ENCODE peak calls at places on chromosome 6, in nine cellular contexts. One of them, this sample, is unnamed. For H3K27me3, the result is how much of the 10 kb centered on the place peaks cover.

GRCh38 chr6:48736486-48737206 is 625.6 kb upstream of the PTCHD4 start:
- DNase-seq in right lobe of liver: no peak
- DNase-seq in PC-3: peak
- DNase-seq in effector memory CD4-positive, alpha-beta T cell: no peak
- DNase-seq in ovary: no peak
- DNase-seq in mammary epithelial cell: peak
- DNase-seq in cardiac muscle cell: no peak
- DNase-seq in fibroblast of lung: peak
- DNase-seq in GM23338: no peak
- DNase-seq in this sample: no peak

GRCh38 chr6:143581835-143582480 is 70.4 kb upstream of the FUCA2 start:
- DNase-seq in right lobe of liver: no peak
- DNase-seq in PC-3: peak
- DNase-seq in effector memory CD4-positive, alpha-beta T cell: no peak
- DNase-seq in ovary: no peak
- DNase-seq in mammary epithelial cell: peak
- DNase-seq in cardiac muscle cell: no peak
- DNase-seq in fibroblast of lung: peak
- DNase-seq in GM23338: no peak
- DNase-seq in this sample: no peak

GRCh38 chr6:36848658-36849441 is 9.6 kb upstream of the CPNE5 start:
- DNase-seq in right lobe of liver: no peak
- DNase-seq in PC-3: no peak
- DNase-seq in effector memory CD4-positive, alpha-beta T cell: no peak
- DNase-seq in ovary: peak
- DNase-seq in mammary epithelial cell: peak
- DNase-seq in cardiac muscle cell: peak
- DNase-seq in fibroblast of lung: no peak
- DNase-seq in GM23338: peak
- DNase-seq in this sample: peak

GRCh38 chr6:125262026-125263013 is 39.4 kb downstream of the HDDC2 start:
- DNase-seq in right lobe of liver: no peak
- DNase-seq in PC-3: no peak
- DNase-seq in effector memory CD4-positive, alpha-beta T cell: no peak
- DNase-seq in ovary: no peak
- DNase-seq in mammary epithelial cell: no peak
- DNase-seq in cardiac muscle cell: no peak
- DNase-seq in fibroblast of lung: peak
- DNase-seq in GM23338: no peak
- DNase-seq in this sample: peak

GRCh38 chr6:78377056-78377455 is 490.3 kb upstream of the IRAK1BP1 start:
- DNase-seq in right lobe of liver: no peak
- DNase-seq in PC-3: no peak
- DNase-seq in effector memory CD4-positive, alpha-beta T cell: no peak
- DNase-seq in ovary: no peak
- DNase-seq in mammary epithelial cell: no peak
- DNase-seq in cardiac muscle cell: no peak
- DNase-seq in fibroblast of lung: no peak
- DNase-seq in GM23338: no peak
- DNase-seq in this sample: no peak

GRCh38 chr6:158411998-158412397 is 99.7 kb downstream of the TULP4 start:
- DNase-seq in right lobe of liver: no peak
- DNase-seq in PC-3: peak
- DNase-seq in effector memory CD4-positive, alpha-beta T cell: no peak
- DNase-seq in ovary: no peak
- DNase-seq in mammary epithelial cell: peak
- DNase-seq in cardiac muscle cell: no peak
- DNase-seq in fibroblast of lung: no peak
- DNase-seq in GM23338: no peak
- DNase-seq in this sample: peak

GRCh38 chr6:168138436-168138835 is 59.4 kb upstream of the FRMD1 start:
- DNase-seq in right lobe of liver: no peak
- DNase-seq in PC-3: no peak
- DNase-seq in effector memory CD4-positive, alpha-beta T cell: no peak
- DNase-seq in ovary: no peak
- DNase-seq in mammary epithelial cell: no peak
- DNase-seq in cardiac muscle cell: no peak
- DNase-seq in fibroblast of lung: no peak
- DNase-seq in GM23338: no peak
- DNase-seq in this sample: peak

GRCh38 chr6:81806793-81807565 is 54.5 kb upstream of the TENT5A start:
- DNase-seq in right lobe of liver: no peak
- DNase-seq in PC-3: peak
- DNase-seq in effector memory CD4-positive, alpha-beta T cell: no peak
- DNase-seq in ovary: no peak
- DNase-seq in mammary epithelial cell: peak
- DNase-seq in cardiac muscle cell: no peak
- DNase-seq in fibroblast of lung: no peak
- DNase-seq in GM23338: no peak
- DNase-seq in this sample: no peak

GRCh38 chr6:136873733-136874132 is 48.4 kb upstream of the SLC35D3 start:
- DNase-seq in right lobe of liver: no peak
- DNase-seq in PC-3: no peak
- DNase-seq in effector memory CD4-positive, alpha-beta T cell: no peak
- DNase-seq in ovary: no peak
- DNase-seq in mammary epithelial cell: no peak
- DNase-seq in cardiac muscle cell: no peak
- DNase-seq in fibroblast of lung: no peak
- DNase-seq in GM23338: no peak
- DNase-seq in this sample: no peak

GRCh38 chr6:125811259-125811658 is 20.5 kb downstream of the NCOA7 start:
- DNase-seq in right lobe of liver: no peak
- DNase-seq in PC-3: no peak
- DNase-seq in effector memory CD4-positive, alpha-beta T cell: no peak
- DNase-seq in ovary: no peak
- DNase-seq in mammary epithelial cell: no peak
- DNase-seq in cardiac muscle cell: no peak
- DNase-seq in fibroblast of lung: no peak
- DNase-seq in GM23338: no peak
- DNase-seq in this sample: no peak

GRCh38 chr6:119201486-119201885 is 123.0 kb upstream of the FAM184A start:
- DNase-seq in right lobe of liver: no peak
- DNase-seq in PC-3: no peak
- DNase-seq in effector memory CD4-positive, alpha-beta T cell: no peak
- DNase-seq in ovary: no peak
- DNase-seq in mammary epithelial cell: no peak
- DNase-seq in cardiac muscle cell: no peak
- DNase-seq in fibroblast of lung: no peak
- DNase-seq in GM23338: no peak
- DNase-seq in this sample: no peak

GRCh38 chr6:24064106-24064505 is 61.9 kb upstream of the NRSN1 start:
- DNase-seq in right lobe of liver: no peak
- DNase-seq in PC-3: peak
- DNase-seq in effector memory CD4-positive, alpha-beta T cell: no peak
- DNase-seq in ovary: no peak
- DNase-seq in mammary epithelial cell: no peak
- DNase-seq in cardiac muscle cell: peak
- DNase-seq in fibroblast of lung: peak
- DNase-seq in GM23338: peak
- DNase-seq in this sample: no peak

GRCh38 chr6:37827603-37828265 is 8.2 kb downstream of the ZFAND3 start:
- DNase-seq in right lobe of liver: no peak
- DNase-seq in PC-3: no peak
- DNase-seq in effector memory CD4-positive, alpha-beta T cell: no peak
- DNase-seq in ovary: no peak
- DNase-seq in mammary epithelial cell: no peak
- DNase-seq in cardiac muscle cell: no peak
- DNase-seq in fibroblast of lung: no peak
- DNase-seq in GM23338: no peak
- DNase-seq in this sample: no peak

GRCh38 chr6:15430947-15431405 is 185.1 kb downstream of the JARID2 start:
- DNase-seq in right lobe of liver: no peak
- DNase-seq in PC-3: no peak
- DNase-seq in effector memory CD4-positive, alpha-beta T cell: no peak
- DNase-seq in ovary: no peak
- DNase-seq in mammary epithelial cell: no peak
- DNase-seq in cardiac muscle cell: no peak
- DNase-seq in fibroblast of lung: no peak
- DNase-seq in GM23338: no peak
- DNase-seq in this sample: no peak

GRCh38 chr6:116139917-116140316 is 14.0 kb upstream of the COL10A1 start:
- DNase-seq in right lobe of liver: no peak
- DNase-seq in PC-3: peak
- DNase-seq in effector memory CD4-positive, alpha-beta T cell: no peak
- DNase-seq in ovary: no peak
- DNase-seq in mammary epithelial cell: peak
- DNase-seq in cardiac muscle cell: peak
- DNase-seq in fibroblast of lung: no peak
- DNase-seq in GM23338: peak
- DNase-seq in this sample: no peak

GRCh38 chr6:45327956-45328522 is at the start of gene RUNX2:
- DNase-seq in right lobe of liver: no peak
- DNase-seq in PC-3: peak
- DNase-seq in effector memory CD4-positive, alpha-beta T cell: no peak
- DNase-seq in ovary: no peak
- DNase-seq in mammary epithelial cell: peak
- DNase-seq in cardiac muscle cell: peak
- DNase-seq in fibroblast of lung: peak
- DNase-seq in GM23338: peak
- DNase-seq in this sample: no peak
- H3K4me3 ChIP-seq in right lobe of liver: no peak
- H3K4me3 ChIP-seq in PC-3: no peak
- H3K4me3 ChIP-seq in effector memory CD4-positive, alpha-beta T cell: no peak
- H3K4me3 ChIP-seq in ovary: no peak
- H3K4me3 ChIP-seq in mammary epithelial cell: no peak
- H3K4me3 ChIP-seq in cardiac muscle cell: peak
- H3K4me3 ChIP-seq in fibroblast of lung: no peak
- H3K4me3 ChIP-seq in GM23338: no peak
- H3K4me3 ChIP-seq in this sample: no peak

GRCh38 chr6:50711686-50712085 is 1.6 kb upstream of the TFAP2D start:
- DNase-seq in right lobe of liver: no peak
- DNase-seq in PC-3: no peak
- DNase-seq in effector memory CD4-positive, alpha-beta T cell: no peak
- DNase-seq in ovary: no peak
- DNase-seq in mammary epithelial cell: no peak
- DNase-seq in cardiac muscle cell: no peak
- DNase-seq in fibroblast of lung: no peak
- DNase-seq in GM23338: peak
- DNase-seq in this sample: no peak
- H3K27me3 ChIP-seq in right lobe of liver: under half
- H3K27me3 ChIP-seq in PC-3: half or more
- H3K27me3 ChIP-seq in effector memory CD4-positive, alpha-beta T cell: under half
- H3K27me3 ChIP-seq in ovary: under half
- H3K27me3 ChIP-seq in mammary epithelial cell: half or more
- H3K27me3 ChIP-seq in cardiac muscle cell: half or more
- H3K27me3 ChIP-seq in fibroblast of lung: under half
- H3K27me3 ChIP-seq in GM23338: half or more
- H3K27me3 ChIP-seq in this sample: half or more

GRCh38 chr6:161009991-161010390 is 18.4 kb downstream of the MAP3K4 start:
- DNase-seq in right lobe of liver: no peak
- DNase-seq in PC-3: no peak
- DNase-seq in effector memory CD4-positive, alpha-beta T cell: no peak
- DNase-seq in ovary: no peak
- DNase-seq in mammary epithelial cell: no peak
- DNase-seq in cardiac muscle cell: no peak
- DNase-seq in fibroblast of lung: peak
- DNase-seq in GM23338: no peak
- DNase-seq in this sample: no peak

GRCh38 chr6:161008245-161008644 is 16.7 kb downstream of the MAP3K4 start:
- DNase-seq in right lobe of liver: no peak
- DNase-seq in PC-3: no peak
- DNase-seq in effector memory CD4-positive, alpha-beta T cell: no peak
- DNase-seq in ovary: no peak
- DNase-seq in mammary epithelial cell: no peak
- DNase-seq in cardiac muscle cell: no peak
- DNase-seq in fibroblast of lung: no peak
- DNase-seq in GM23338: no peak
- DNase-seq in this sample: no peak

GRCh38 chr6:161010418-161010817 is 18.8 kb downstream of the MAP3K4 start:
- DNase-seq in right lobe of liver: no peak
- DNase-seq in PC-3: peak
- DNase-seq in effector memory CD4-positive, alpha-beta T cell: no peak
- DNase-seq in ovary: no peak
- DNase-seq in mammary epithelial cell: peak
- DNase-seq in cardiac muscle cell: no peak
- DNase-seq in fibroblast of lung: peak
- DNase-seq in GM23338: no peak
- DNase-seq in this sample: no peak

GRCh38 chr6:161013697-161014096 is 22.1 kb downstream of the MAP3K4 start:
- DNase-seq in right lobe of liver: no peak
- DNase-seq in PC-3: no peak
- DNase-seq in effector memory CD4-positive, alpha-beta T cell: no peak
- DNase-seq in ovary: no peak
- DNase-seq in mammary epithelial cell: no peak
- DNase-seq in cardiac muscle cell: no peak
- DNase-seq in fibroblast of lung: no peak
- DNase-seq in GM23338: peak
- DNase-seq in this sample: no peak

DNA sequence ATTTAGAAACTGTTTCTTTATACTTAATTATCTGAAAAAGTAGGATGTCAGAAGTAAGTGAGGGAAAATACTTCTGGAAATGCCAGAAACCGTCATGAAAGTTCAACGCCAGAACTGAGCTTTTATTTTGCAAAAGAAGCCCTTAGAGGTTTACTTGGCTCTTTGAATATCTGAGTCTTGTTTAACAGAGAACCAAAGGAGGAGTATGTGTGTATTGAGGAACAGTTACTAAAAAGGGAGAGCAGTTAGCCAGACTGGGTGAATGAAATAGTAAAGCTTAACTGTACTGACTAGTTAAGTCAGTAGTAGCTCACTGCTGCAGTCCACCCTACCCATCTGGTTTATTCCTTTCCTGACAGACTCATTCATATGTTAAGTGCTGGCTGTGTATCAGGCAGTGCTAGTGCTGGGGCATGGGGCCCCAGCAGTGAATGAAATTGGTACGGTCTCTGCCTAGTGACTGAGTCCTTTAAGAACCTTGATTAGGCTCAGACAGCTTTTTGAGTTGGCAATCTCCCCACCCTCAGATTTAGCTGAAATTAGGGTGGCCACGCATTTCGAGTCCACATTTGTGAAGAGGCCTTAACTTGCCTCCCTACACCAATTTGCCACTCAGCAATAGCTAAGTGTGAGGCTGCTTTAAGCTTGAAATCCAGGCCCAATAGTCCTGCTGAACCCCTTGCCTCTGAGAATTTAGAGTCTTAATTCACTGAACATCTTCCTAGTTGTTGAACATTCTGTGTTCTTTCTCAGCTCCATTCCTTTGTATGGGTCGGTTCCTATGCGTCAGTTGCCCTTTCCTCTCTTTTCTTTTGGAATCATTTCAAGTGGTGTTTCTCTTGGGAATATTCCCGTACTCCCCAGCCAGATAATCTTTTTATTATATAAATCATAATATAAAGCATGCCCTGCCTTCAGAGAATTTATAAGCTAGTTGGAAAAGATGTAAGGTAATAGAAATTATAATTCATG is 20.2 kb downstream of the MAP3K4 start:
- DNase-seq in right lobe of liver: no peak
- DNase-seq in PC-3: no peak
- DNase-seq in effector memory CD4-positive, alpha-beta T cell: no peak
- DNase-seq in ovary: no peak
- DNase-seq in mammary epithelial cell: no peak
- DNase-seq in cardiac muscle cell: peak
- DNase-seq in fibroblast of lung: peak
- DNase-seq in GM23338: peak
- DNase-seq in this sample: peak
- H3K4me3 ChIP-seq in right lobe of liver: no peak
- H3K4me3 ChIP-seq in PC-3: no peak
- H3K4me3 ChIP-seq in effector memory CD4-positive, alpha-beta T cell: no peak
- H3K4me3 ChIP-seq in ovary: no peak
- H3K4me3 ChIP-seq in mammary epithelial cell: no peak
- H3K4me3 ChIP-seq in cardiac muscle cell: no peak
- H3K4me3 ChIP-seq in fibroblast of lung: no peak
- H3K4me3 ChIP-seq in GM23338: peak
- H3K4me3 ChIP-seq in this sample: no peak

GRCh38 chr6:169846286-169847056 is 95.0 kb downstream of the ERMARD start:
- DNase-seq in right lobe of liver: no peak
- DNase-seq in PC-3: no peak
- DNase-seq in effector memory CD4-positive, alpha-beta T cell: no peak
- DNase-seq in ovary: no peak
- DNase-seq in mammary epithelial cell: no peak
- DNase-seq in cardiac muscle cell: no peak
- DNase-seq in fibroblast of lung: no peak
- DNase-seq in GM23338: no peak
- DNase-seq in this sample: peak
- H3K27me3 ChIP-seq in right lobe of liver: under half
- H3K27me3 ChIP-seq in PC-3: under half
- H3K27me3 ChIP-seq in effector memory CD4-positive, alpha-beta T cell: under half
- H3K27me3 ChIP-seq in ovary: under half
- H3K27me3 ChIP-seq in mammary epithelial cell: under half
- H3K27me3 ChIP-seq in cardiac muscle cell: under half
- H3K27me3 ChIP-seq in fibroblast of lung: under half
- H3K27me3 ChIP-seq in GM23338: under half
- H3K27me3 ChIP-seq in this sample: under half

This sample was measured in H7.